ENCODE peak calls at places on chromosomes 2 and 18, in ten cellular contexts. K is epithelial cell of proximal tubule, T is NB4, L is astrocyte of the spinal cord, X is colonic mucosa, S is Peyer's patch, C is HCT116, Q is AG04449, U is activated B cell treated with CpG ODN at 0.5 μM for 24 hours, J is lower lobe of right lung. A is an unnamed sample.

GRCh38 chr2:12131975-12132374 is 385.5 kb downstream of the LPIN1 start:
- DNase-seq in L (no peak), S (no peak), X (no peak), K (no peak), C (no peak), T (no peak), U (no peak), Q (no peak), J (no peak), A (no peak)

GRCh38 chr18:23211146-23211545 is 75.9 kb downstream of the CABLES1 start:
- DNase-seq in C (no peak), X (no peak), S (no peak), J (no peak), K (no peak), Q (no peak), U (no peak), L (no peak), T (no peak), A (no peak)

GRCh38 chr18:21479721-21480120 is 120.8 kb downstream of the ESCO1 start:
- DNase-seq in U (no peak), L (no peak), K (no peak), J (no peak), C (no peak), S (no peak), X (no peak), Q (no peak), T (no peak), A (no peak)

GRCh38 chr2:176161817-176162626 is 4.9 kb downstream of the HOXD3 start:
- DNase-seq in J (no peak), C (no peak), Q (no peak), X (no peak), L (peak), U (no peak), K (no peak), S (no peak), T (no peak), A (no peak)

GRCh38 chr18:48576454-48576766 is 37.6 kb downstream of the CTIF start:
- DNase-seq in U (no peak), Q (no peak), X (no peak), C (no peak), L (no peak), K (no peak), J (no peak), T (no peak), S (no peak), A (no peak)

GRCh38 chr2:111161971-111162370 is 41.3 kb downstream of the BCL2L11 start:
- DNase-seq in T (no peak), Q (no peak), C (no peak), J (no peak), K (no peak), X (no peak), U (no peak), S (no peak), L (no peak), A (no peak)

GRCh38 chr2:144071461-144071860 is 448.5 kb downstream of the ZEB2 start:
- DNase-seq in Q (no peak), K (no peak), T (no peak), S (no peak), J (no peak), L (peak), C (no peak), X (no peak), U (no peak), A (no peak)

GRCh38 chr18:28689591-28689990 is 512.7 kb upstream of the CDH2 start:
- DNase-seq in L (peak), K (no peak), U (no peak), S (no peak), X (no peak), C (no peak), Q (no peak), T (no peak), J (no peak), A (no peak)

GRCh38 chr2:43426305-43427031 is 169.4 kb downstream of the THADA start:
- DNase-seq in L (peak), T (peak), U (no peak), Q (peak), S (peak), K (peak), X (peak), C (peak), J (peak), A (no peak)

GRCh38 chr2:7961550-7961949 is 720.3 kb upstream of the ID2 start:
- DNase-seq in J (no peak), X (no peak), K (no peak), Q (no peak), L (no peak), T (no peak), U (no peak), S (no peak), C (no peak), A (no peak)

GRCh38 chr2:43051316-43051715 is 175.1 kb downstream of the ZFP36L2 start:
- DNase-seq in X (peak), S (peak), C (peak), U (no peak), J (no peak), T (no peak), L (peak), Q (no peak), K (no peak), A (no peak)

GRCh38 chr2:157785200-157785599 is 90.9 kb downstream of the ACVR1 start:
- DNase-seq in K (no peak), T (no peak), Q (no peak), J (no peak), X (peak), L (no peak), S (no peak), C (no peak), U (no peak), A (no peak)

GRCh38 chr18:7808054-7808453 is 240.9 kb downstream of the PTPRM start:
- DNase-seq in U (no peak), T (no peak), C (no peak), X (no peak), K (no peak), L (no peak), S (no peak), Q (no peak), J (no peak), A (no peak)

GRCh38 chr2:159032580-159032979 is 64.1 kb downstream of the TANC1 start:
- DNase-seq in K (no peak), S (no peak), T (no peak), J (no peak), Q (no peak), C (no peak), X (no peak), U (no peak), L (no peak), A (no peak)

GRCh38 chr2:134954065-134954464 is 35.4 kb downstream of the CCNT2 start:
- DNase-seq in Q (no peak), U (no peak), X (no peak), T (no peak), C (no peak), J (no peak), S (no peak), L (no peak), K (no peak), A (no peak)

GRCh38 chr2:235026137-235026536 is 74.3 kb downstream of the SH3BP4 start:
- DNase-seq in T (no peak), S (no peak), C (peak), Q (peak), J (no peak), L (peak), X (no peak), U (no peak), K (peak), A (no peak)

GRCh38 chr2:160472839-160473251 is 20.8 kb downstream of the RBMS1 start:
- DNase-seq in J (no peak), K (no peak), C (no peak), T (no peak), Q (peak), S (no peak), U (no peak), X (no peak), L (peak), A (no peak)

GRCh38 chr2:112737544-112738232 is 16.9 kb downstream of the NT5DC4 start:
- DNase-seq in S (no peak), U (no peak), K (no peak), L (no peak), J (no peak), Q (no peak), C (no peak), T (no peak), X (no peak), A (no peak)

GRCh38 chr2:179861027-179861776 is at the start of gene ZNF385B:
- DNase-seq in C (no peak), U (no peak), X (no peak), T (no peak), J (peak), S (peak), Q (no peak), L (no peak), K (no peak), A (no peak)

GRCh38 chr2:195596840-195597239 is 60.2 kb upstream of the SLC39A10 start:
- DNase-seq in J (no peak), K (no peak), C (no peak), T (no peak), S (no peak), L (no peak), X (no peak), U (no peak), Q (no peak), A (no peak)

GRCh38 chr2:42851186-42851585 is 58.8 kb upstream of the HAAO start:
- DNase-seq in J (no peak), X (no peak), L (no peak), Q (no peak), S (no peak), C (no peak), U (no peak), K (no peak), T (no peak), A (no peak)

GRCh38 chr2:20425371-20425881 is 21.4 kb upstream of the RHOB start:
- DNase-seq in K (no peak), J (no peak), T (no peak), X (peak), L (peak), Q (no peak), U (no peak), C (no peak), S (no peak), A (no peak)

GRCh38 chr2:191942114-191943103 is 95.5 kb upstream of the CAVIN2 start:
- DNase-seq in T (no peak), L (no peak), Q (no peak), C (no peak), J (no peak), U (no peak), X (no peak), S (no peak), K (no peak), A (no peak)

GRCh38 chr2:45739796-45740485 is 88.5 kb downstream of the PRKCE start:
- DNase-seq in U (no peak), S (no peak), J (no peak), T (no peak), K (no peak), L (no peak), C (no peak), X (no peak), Q (no peak), A (no peak)

GRCh38 chr18:62033207-62033606 is 140.4 kb upstream of the RNF152 start:
- DNase-seq in U (no peak), X (no peak), J (no peak), L (no peak), Q (no peak), T (no peak), C (no peak), K (no peak), S (no peak), A (no peak)

GRCh38 chr2:205654878-205655601 is 27.3 kb upstream of the NRP2 start:
- DNase-seq in T (no peak), C (no peak), X (no peak), U (no peak), J (no peak), S (no peak), K (peak), Q (peak), L (peak), A (no peak)

GRCh38 chr18:53886066-53886465 is 338.4 kb downstream of the MBD2 start:
- DNase-seq in C (no peak), J (no peak), T (no peak), L (no peak), S (no peak), U (no peak), Q (no peak), X (no peak), K (no peak), A (no peak)

GRCh38 chr18:4400911-4401310 is 54.2 kb downstream of the DLGAP1 start:
- DNase-seq in J (no peak), U (no peak), Q (no peak), T (no peak), L (no peak), C (no peak), K (no peak), S (no peak), X (no peak), A (no peak)

GRCh38 chr2:155546715-155547555 is 785.6 kb downstream of the NR4A2 start:
- DNase-seq in C (no peak), U (no peak), T (no peak), X (no peak), Q (no peak), S (no peak), L (peak), K (no peak), J (no peak), A (no peak)

GRCh38 chr18:79746730-79747129 is 51.0 kb upstream of the KCNG2 start:
- DNase-seq in U (no peak), K (no peak), J (no peak), X (no peak), Q (no peak), C (no peak), T (no peak), L (no peak), S (no peak), A (no peak)

GRCh38 chr18:77220726-77221125 is 28.9 kb upstream of the GALR1 start:
- DNase-seq in J (no peak), S (no peak), C (no peak), T (no peak), K (no peak), L (no peak), Q (no peak), X (no peak), U (no peak), A (no peak)

GRCh38 chr18:14979875-14980274 is 231.9 kb downstream of the ANKRD30B start:
- DNase-seq in K (no peak), S (no peak), U (no peak), T (no peak), X (no peak), Q (no peak), C (no peak), L (no peak), J (no peak), A (no peak)

GRCh38 chr18:6920099-6920955 is 190.8 kb downstream of the ARHGAP28 start:
- DNase-seq in U (no peak), C (no peak), Q (peak), S (no peak), T (peak), X (peak), K (peak), L (peak), J (no peak), A (no peak)

GRCh38 chr2:64645014-64645418 is 8.7 kb downstream of the SERTAD2 start:
- DNase-seq in T (peak), K (no peak), J (no peak), X (peak), C (no peak), U (no peak), L (peak), Q (no peak), S (no peak), A (no peak)

GRCh38 chr2:30265441-30266015 is 34.2 kb downstream of the LBH start:
- DNase-seq in J (no peak), C (no peak), L (peak), K (no peak), S (no peak), Q (no peak), T (no peak), X (no peak), U (no peak), A (no peak)

GRCh38 chr2:206040525-206040924 is 45.4 kb downstream of the INO80D start:
- DNase-seq in S (no peak), T (no peak), C (no peak), X (no peak), U (no peak), L (no peak), J (no peak), K (no peak), Q (no peak), A (no peak)

GRCh38 chr2:85405076-85405402 is 5.1 kb downstream of the CAPG start:
- DNase-seq in J (no peak), S (no peak), L (no peak), C (no peak), T (no peak), U (no peak), K (no peak), X (no peak), Q (no peak), A (no peak)

GRCh38 chr2:28602751-28603639 is 107.1 kb downstream of the PLB1 start:
- DNase-seq in S (no peak), U (no peak), K (no peak), T (peak), X (no peak), L (no peak), C (no peak), Q (no peak), J (no peak), A (no peak)

DNA sequence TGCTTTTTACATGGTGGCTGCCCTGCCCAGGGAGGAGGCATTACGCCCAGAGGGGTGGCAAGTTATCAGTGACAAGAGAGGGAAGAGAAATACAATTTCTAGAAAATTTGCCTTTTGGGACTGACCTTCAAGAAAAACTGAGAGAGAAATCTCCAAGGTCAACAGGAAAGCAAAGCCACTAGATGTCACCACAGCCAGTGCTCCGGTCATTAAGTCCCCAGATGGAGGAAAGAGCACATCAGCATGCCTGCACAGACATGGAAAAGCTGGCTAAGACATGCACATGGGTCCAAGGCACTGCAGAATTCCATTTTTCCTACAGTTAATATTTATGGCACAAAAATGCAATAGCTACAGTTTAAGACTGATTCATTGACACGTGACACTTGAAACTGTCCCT is 21.0 kb downstream of the FHL2 start:
- DNase-seq in Q (no peak), T (no peak), K (no peak), J (no peak), L (no peak), U (no peak), X (no peak), S (no peak), C (no peak), A (no peak)
- TF ChIP-seq CTCF in Q (no peak), T (no peak), K (no peak), J (no peak), L (no peak), U (no peak), X (no peak), S (no peak), C (peak), A (peak)

GRCh38 chr18:50586710-50587109 is 26.8 kb downstream of the MAPK4 start:
- DNase-seq in K (no peak), L (no peak), C (no peak), U (no peak), X (no peak), T (peak), Q (no peak), J (no peak), S (no peak), A (no peak)
- TF ChIP-seq CTCF in K (peak), L (no peak), C (peak), U (no peak), X (no peak), T (peak), Q (no peak), J (peak), S (no peak), A (no peak)

GRCh38 chr18:43170586-43170985 is 55.1 kb upstream of the RIT2 start:
- DNase-seq in L (no peak), J (no peak), S (no peak), Q (no peak), U (no peak), K (no peak), X (no peak), T (peak), C (no peak), A (no peak)
- TF ChIP-seq CTCF in L (no peak), J (no peak), S (no peak), Q (no peak), U (no peak), K (peak), X (no peak), T (no peak), C (no peak), A (no peak)

DNA sequence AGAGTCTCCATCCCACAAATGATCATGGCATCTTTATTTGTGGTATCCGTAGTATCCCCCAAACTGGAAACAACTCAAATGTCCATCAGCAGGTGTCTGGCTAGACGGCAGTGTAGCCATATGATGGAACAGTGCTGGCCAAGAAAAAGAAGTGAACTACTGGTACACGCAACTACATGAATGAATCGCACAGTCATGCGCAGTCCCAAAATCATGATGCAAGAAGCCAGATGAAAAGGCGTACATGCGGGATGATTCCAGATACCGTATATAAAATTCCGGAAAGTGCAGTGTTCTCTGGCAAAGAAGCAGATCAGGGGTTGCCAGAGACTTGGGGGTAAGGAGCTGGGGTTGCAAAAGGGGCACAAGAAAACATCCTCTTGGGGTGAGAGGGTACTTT is 102.5 kb downstream of the ASAP2 start:
- DNase-seq in C (no peak), T (no peak), J (no peak), X (no peak), K (no peak), Q (no peak), S (no peak), L (no peak), U (no peak), A (no peak)
- TF ChIP-seq CTCF in C (no peak), T (no peak), J (no peak), X (no peak), K (no peak), Q (no peak), S (no peak), L (no peak), U (no peak), A (no peak)

GRCh38 chr2:233404227-233404626 is 49.9 kb downstream of the DGKD start:
- DNase-seq in K (no peak), U (no peak), C (peak), S (no peak), X (peak), J (no peak), T (peak), L (peak), Q (no peak), A (no peak)
- TF ChIP-seq CTCF in K (peak), U (no peak), C (peak), S (peak), X (peak), J (peak), T (peak), L (peak), Q (peak), A (peak)

A was measured in osteocyte.